ENCODE peak calls at places on chromosomes 6 and 20, in four cellular contexts. One of them, this sample, is unnamed.

GRCh38 chr6:116313377-116313776 is 33.6 kb upstream of the TSPYL1 start:
- DNase-seq in natural killer cell: no peak
- DNase-seq in choroid plexus epithelial cell: peak
- DNase-seq in cardiac fibroblast: no peak
- DNase-seq in this sample: no peak

GRCh38 chr6:111757342-111757741 is 115.9 kb downstream of the FYN start:
- DNase-seq in natural killer cell: no peak
- DNase-seq in choroid plexus epithelial cell: peak
- DNase-seq in cardiac fibroblast: peak
- DNase-seq in this sample: no peak

GRCh38 chr6:19415605-19416326 is 421.4 kb upstream of the ID4 start:
- DNase-seq in natural killer cell: no peak
- DNase-seq in choroid plexus epithelial cell: peak
- DNase-seq in cardiac fibroblast: peak
- DNase-seq in this sample: peak

GRCh38 chr20:16607364-16608264 is 34.4 kb upstream of the KIF16B start:
- DNase-seq in natural killer cell: no peak
- DNase-seq in choroid plexus epithelial cell: no peak
- DNase-seq in cardiac fibroblast: no peak
- DNase-seq in this sample: no peak

GRCh38 chr6:120993929-120994572 is 340.2 kb downstream of the TBC1D32 start:
- DNase-seq in natural killer cell: no peak
- DNase-seq in choroid plexus epithelial cell: no peak
- DNase-seq in cardiac fibroblast: no peak
- DNase-seq in this sample: no peak

GRCh38 chr6:22356362-22356940 is 59.6 kb upstream of the PRL start:
- DNase-seq in natural killer cell: no peak
- DNase-seq in choroid plexus epithelial cell: no peak
- DNase-seq in cardiac fibroblast: no peak
- DNase-seq in this sample: no peak

GRCh38 chr6:81929828-81930227 is 177.3 kb upstream of the TENT5A start:
- DNase-seq in natural killer cell: no peak
- DNase-seq in choroid plexus epithelial cell: peak
- DNase-seq in cardiac fibroblast: peak
- DNase-seq in this sample: no peak

GRCh38 chr6:148064406-148065134 is 278.1 kb upstream of the SASH1 start:
- DNase-seq in natural killer cell: no peak
- DNase-seq in choroid plexus epithelial cell: no peak
- DNase-seq in cardiac fibroblast: peak
- DNase-seq in this sample: peak

GRCh38 chr6:16711551-16712249 is 49.6 kb downstream of the ATXN1 start:
- DNase-seq in natural killer cell: no peak
- DNase-seq in choroid plexus epithelial cell: no peak
- DNase-seq in cardiac fibroblast: no peak
- DNase-seq in this sample: peak

GRCh38 chr6:37473364-37474095 is 26.2 kb downstream of the CCDC167 start:
- DNase-seq in natural killer cell: no peak
- DNase-seq in choroid plexus epithelial cell: peak
- DNase-seq in cardiac fibroblast: peak
- DNase-seq in this sample: peak

GRCh38 chr6:31558631-31559500 is 11.5 kb downstream of the NFKBIL1 start:
- DNase-seq in natural killer cell: peak
- DNase-seq in choroid plexus epithelial cell: no peak
- DNase-seq in cardiac fibroblast: peak
- DNase-seq in this sample: peak

GRCh38 chr20:40945754-40946451 is 82.7 kb upstream of the TOP1 start:
- DNase-seq in natural killer cell: no peak
- DNase-seq in choroid plexus epithelial cell: peak
- DNase-seq in cardiac fibroblast: peak
- DNase-seq in this sample: peak

GRCh38 chr20:4192378-4193048 is 177.2 kb upstream of the RNF24 start:
- DNase-seq in natural killer cell: no peak
- DNase-seq in choroid plexus epithelial cell: peak
- DNase-seq in cardiac fibroblast: peak
- DNase-seq in this sample: peak

GRCh38 chr6:90217621-90218496 is 78.8 kb downstream of the BACH2 start:
- DNase-seq in natural killer cell: peak
- DNase-seq in choroid plexus epithelial cell: no peak
- DNase-seq in cardiac fibroblast: no peak
- DNase-seq in this sample: peak

GRCh38 chr6:31958412-31958740 is 395 bp downstream of the NELFE start:
- DNase-seq in natural killer cell: no peak
- DNase-seq in choroid plexus epithelial cell: no peak
- DNase-seq in cardiac fibroblast: no peak
- DNase-seq in this sample: no peak

GRCh38 chr6:20370393-20370792 is 31.3 kb upstream of the E2F3 start:
- DNase-seq in natural killer cell: no peak
- DNase-seq in choroid plexus epithelial cell: no peak
- DNase-seq in cardiac fibroblast: no peak
- DNase-seq in this sample: no peak

DNA sequence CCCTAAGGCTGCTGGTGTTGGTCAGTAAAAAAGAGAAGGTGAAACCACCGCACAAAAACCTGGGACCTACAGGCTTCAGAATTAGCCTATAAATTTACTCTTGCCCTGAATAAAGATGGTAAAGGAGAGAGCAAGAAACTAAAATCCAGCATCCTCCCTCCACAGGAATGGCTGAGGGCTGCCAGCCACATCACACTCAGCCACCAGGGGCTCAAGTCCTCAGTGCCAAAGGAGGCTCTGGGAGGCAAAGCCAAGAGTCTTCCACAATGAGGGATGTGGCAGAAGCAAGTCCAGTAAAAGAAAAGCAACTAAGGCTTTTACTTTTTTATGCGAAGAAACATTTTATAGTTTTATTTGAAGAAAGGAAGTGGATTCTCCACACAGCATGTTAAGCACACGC is 219.5 kb upstream of the SSTR4 start:
- DNase-seq in natural killer cell: no peak
- DNase-seq in choroid plexus epithelial cell: no peak
- DNase-seq in cardiac fibroblast: no peak
- DNase-seq in this sample: no peak
- TF ChIP-seq CTCF in natural killer cell: no peak
- TF ChIP-seq CTCF in choroid plexus epithelial cell: peak
- TF ChIP-seq CTCF in cardiac fibroblast: peak
- TF ChIP-seq CTCF in this sample: no peak

DNA sequence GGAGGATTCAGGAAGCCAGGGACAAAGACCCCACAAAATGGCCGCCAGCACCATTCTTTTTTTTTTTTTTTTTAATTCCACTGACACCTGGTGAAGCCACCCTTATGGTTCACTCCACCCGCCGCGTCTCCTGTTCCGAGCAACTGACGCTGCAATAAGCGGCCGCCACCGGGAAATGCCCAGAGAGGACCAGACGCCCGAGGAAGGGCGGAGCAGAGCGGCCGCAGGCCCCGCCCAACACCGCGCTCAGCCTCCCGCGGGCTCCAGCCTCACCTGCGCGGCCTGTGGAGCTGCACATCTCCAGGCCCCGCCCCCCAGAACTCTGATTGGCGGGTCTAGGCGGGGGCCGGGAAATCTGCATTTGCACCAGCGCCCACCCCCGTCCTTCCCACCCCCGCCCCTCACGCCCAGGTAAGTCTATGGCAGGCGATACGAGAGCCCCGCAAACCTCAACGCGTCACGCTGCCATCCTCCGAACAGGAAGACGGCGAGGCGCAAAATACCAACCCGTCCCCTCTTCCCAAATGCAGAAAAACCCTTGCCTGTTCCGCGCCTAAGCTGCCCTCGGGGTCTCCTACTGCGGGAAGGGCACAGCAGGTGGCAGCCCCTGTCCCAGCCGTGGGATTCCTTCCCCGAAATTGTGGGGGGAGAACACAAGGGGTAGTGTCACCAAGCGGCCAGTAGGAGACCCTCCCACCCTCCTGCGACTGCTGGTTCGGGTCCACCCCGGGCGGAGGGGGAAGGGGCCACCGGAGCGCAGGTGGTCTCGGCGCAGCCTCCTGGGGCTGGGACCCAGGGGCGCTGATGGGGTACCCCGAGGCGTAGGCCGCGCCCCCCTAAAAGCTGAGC is 948 bp downstream of the ATP9A start:
- DNase-seq in natural killer cell: peak
- DNase-seq in choroid plexus epithelial cell: no peak
- DNase-seq in cardiac fibroblast: peak
- DNase-seq in this sample: peak
- TF ChIP-seq CTCF in natural killer cell: no peak
- TF ChIP-seq CTCF in choroid plexus epithelial cell: peak
- TF ChIP-seq CTCF in cardiac fibroblast: peak
- TF ChIP-seq CTCF in this sample: peak

GRCh38 chr20:62926229-62927127 is at the start of gene DIDO1:
- DNase-seq in natural killer cell: peak
- DNase-seq in choroid plexus epithelial cell: peak
- DNase-seq in cardiac fibroblast: peak
- DNase-seq in this sample: peak
- TF ChIP-seq CTCF in natural killer cell: peak
- TF ChIP-seq CTCF in choroid plexus epithelial cell: peak
- TF ChIP-seq CTCF in cardiac fibroblast: peak
- TF ChIP-seq CTCF in this sample: peak

DNA sequence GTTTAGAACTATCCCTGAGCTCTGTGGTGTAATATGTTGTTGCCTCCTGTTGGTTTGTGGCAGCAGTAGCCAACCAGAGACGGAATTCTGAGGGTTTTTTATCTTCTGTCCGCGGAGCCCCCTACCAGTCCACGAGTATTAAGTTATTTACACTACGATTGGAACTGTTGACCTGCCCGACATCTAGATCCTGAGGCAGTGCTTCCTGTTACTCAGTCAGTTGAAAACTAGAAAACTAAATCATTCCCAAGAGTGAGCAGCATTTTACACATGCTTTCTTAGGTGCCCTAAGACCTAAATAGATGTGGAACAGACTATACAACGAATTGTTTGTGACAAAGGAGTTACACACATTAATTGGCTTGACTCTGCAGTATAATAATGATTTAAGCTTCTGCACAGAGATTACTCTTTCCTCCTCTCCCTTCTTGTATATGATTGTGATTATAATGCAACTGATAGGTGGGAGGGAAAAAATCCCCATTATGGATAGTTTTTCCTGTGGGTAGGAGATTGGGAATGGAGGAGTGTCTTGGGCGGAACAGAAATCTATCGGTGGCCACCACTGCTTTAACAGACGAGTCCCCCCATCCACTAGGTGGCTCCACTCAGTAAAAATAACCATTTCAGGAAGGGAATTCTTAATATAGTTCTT is 1.7 kb downstream of the LOC128125822 start:
- DNase-seq in natural killer cell: no peak
- DNase-seq in choroid plexus epithelial cell: peak
- DNase-seq in cardiac fibroblast: peak
- DNase-seq in this sample: peak
- TF ChIP-seq CTCF in natural killer cell: peak
- TF ChIP-seq CTCF in choroid plexus epithelial cell: peak
- TF ChIP-seq CTCF in cardiac fibroblast: peak
- TF ChIP-seq CTCF in this sample: peak

GRCh38 chr6:6785163-6785521 is 196.6 kb downstream of the LY86 start:
- DNase-seq in natural killer cell: no peak
- DNase-seq in choroid plexus epithelial cell: no peak
- DNase-seq in cardiac fibroblast: peak
- DNase-seq in this sample: peak

GRCh38 chr6:6790393-6790792 is 201.9 kb downstream of the LY86 start:
- DNase-seq in natural killer cell: no peak
- DNase-seq in choroid plexus epithelial cell: no peak
- DNase-seq in cardiac fibroblast: no peak
- DNase-seq in this sample: no peak

GRCh38 chr6:6784514-6785162 is 196.1 kb downstream of the LY86 start:
- DNase-seq in natural killer cell: no peak
- DNase-seq in choroid plexus epithelial cell: peak
- DNase-seq in cardiac fibroblast: peak
- DNase-seq in this sample: peak

GRCh38 chr6:6790891-6791290 is 202.4 kb downstream of the LY86 start:
- DNase-seq in natural killer cell: no peak
- DNase-seq in choroid plexus epithelial cell: no peak
- DNase-seq in cardiac fibroblast: no peak
- DNase-seq in this sample: peak

GRCh38 chr6:6788394-6789020 is 200.0 kb downstream of the LY86 start:
- DNase-seq in natural killer cell: no peak
- DNase-seq in choroid plexus epithelial cell: peak
- DNase-seq in cardiac fibroblast: peak
- DNase-seq in this sample: peak
- TF ChIP-seq CTCF in natural killer cell: no peak
- TF ChIP-seq CTCF in choroid plexus epithelial cell: peak
- TF ChIP-seq CTCF in cardiac fibroblast: peak
- TF ChIP-seq CTCF in this sample: peak

DNA sequence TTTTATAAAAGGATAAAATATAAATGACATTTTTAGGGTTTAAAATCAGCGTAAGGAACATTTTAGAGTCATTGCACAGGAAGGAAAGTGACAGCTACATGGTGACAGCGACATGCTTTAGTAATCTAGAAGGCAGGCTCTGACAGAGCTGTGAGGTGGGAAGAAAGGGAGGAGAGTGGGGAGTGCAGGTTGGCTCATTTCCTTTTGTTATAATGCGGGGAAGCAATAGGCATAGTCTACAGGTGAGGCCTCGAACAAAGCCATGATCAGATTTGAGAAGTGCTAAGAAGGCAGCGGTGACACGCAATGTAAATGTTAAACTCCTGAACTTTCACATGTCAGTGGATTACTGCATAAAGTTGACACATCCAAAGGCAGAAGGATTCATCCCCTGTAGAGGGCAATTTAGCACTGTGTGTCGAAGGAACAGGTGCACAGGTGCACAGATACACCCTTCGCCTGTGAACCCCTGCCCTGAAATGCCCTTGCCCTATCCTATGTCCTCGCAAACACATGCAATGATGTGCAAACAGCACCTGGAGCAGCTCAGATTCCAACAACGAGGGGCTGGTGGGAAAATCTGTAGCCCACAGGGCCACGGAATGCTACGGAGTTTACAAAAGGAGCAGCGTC is 32.4 kb upstream of the SMOC2 start:
- DNase-seq in natural killer cell: no peak
- DNase-seq in choroid plexus epithelial cell: no peak
- DNase-seq in cardiac fibroblast: no peak
- DNase-seq in this sample: no peak
- TF ChIP-seq CTCF in natural killer cell: no peak
- TF ChIP-seq CTCF in choroid plexus epithelial cell: no peak
- TF ChIP-seq CTCF in cardiac fibroblast: no peak
- TF ChIP-seq CTCF in this sample: no peak

GRCh38 chr6:73263570-73263909 is 544 bp upstream of the KHDC1 start:
- DNase-seq in natural killer cell: no peak
- DNase-seq in choroid plexus epithelial cell: no peak
- DNase-seq in cardiac fibroblast: no peak
- DNase-seq in this sample: no peak
- TF ChIP-seq CTCF in natural killer cell: no peak
- TF ChIP-seq CTCF in choroid plexus epithelial cell: no peak
- TF ChIP-seq CTCF in cardiac fibroblast: no peak
- TF ChIP-seq CTCF in this sample: no peak

DNA sequence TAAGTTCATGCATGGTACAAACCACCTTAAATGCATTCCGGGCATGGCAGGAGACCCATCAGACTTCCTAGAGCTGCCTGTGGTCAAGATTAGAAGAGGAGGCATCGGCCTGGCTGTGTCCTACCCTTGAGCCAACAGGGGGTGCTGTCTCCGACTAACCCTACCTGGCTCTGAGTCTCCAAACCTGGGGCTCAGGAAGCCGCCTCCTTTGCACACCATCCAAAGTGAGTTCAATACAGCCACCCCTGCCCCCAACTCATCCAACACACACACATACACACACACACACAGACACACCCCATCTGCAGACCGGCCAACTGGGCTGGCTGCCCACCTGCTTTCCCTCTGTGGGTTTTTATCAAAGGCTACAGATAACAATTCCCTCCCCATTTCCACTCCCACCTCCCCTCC is 77.0 kb downstream of the JPH2 start:
- DNase-seq in natural killer cell: no peak
- DNase-seq in choroid plexus epithelial cell: peak
- DNase-seq in cardiac fibroblast: peak
- DNase-seq in this sample: no peak
- TF ChIP-seq CTCF in natural killer cell: no peak
- TF ChIP-seq CTCF in choroid plexus epithelial cell: peak
- TF ChIP-seq CTCF in cardiac fibroblast: peak
- TF ChIP-seq CTCF in this sample: peak

GRCh38 chr20:50224553-50225255 is 34.1 kb downstream of the CEBPB start:
- DNase-seq in natural killer cell: no peak
- DNase-seq in choroid plexus epithelial cell: peak
- DNase-seq in cardiac fibroblast: peak
- DNase-seq in this sample: peak
- TF ChIP-seq CTCF in natural killer cell: no peak
- TF ChIP-seq CTCF in choroid plexus epithelial cell: peak
- TF ChIP-seq CTCF in cardiac fibroblast: peak
- TF ChIP-seq CTCF in this sample: no peak

This sample was measured in MCF 10A.